ENCODE peak calls at places on chromosomes 13 and 19, in four cellular contexts. G is HL-60, K is lower leg skin, M is tibial nerve. W is an unnamed sample.

GRCh38 chr13:27659466-27659865 is 37.8 kb downstream of the POLR1D start:
- DNase-seq in G (no peak), K (no peak), M (no peak), W (no peak)

GRCh38 chr19:5218963-5219530 is 121.6 kb downstream of the PTPRS start:
- DNase-seq in G (no peak), K (no peak), M (no peak), W (no peak)

GRCh38 chr13:97212540-97213146 is 9.5 kb upstream of the MBNL2 start:
- DNase-seq in G (no peak), K (no peak), M (no peak), W (no peak)

GRCh38 chr19:20325151-20325550 is 158.1 kb downstream of the ZNF486 start:
- DNase-seq in G (no peak), K (no peak), M (no peak), W (no peak)

GRCh38 chr13:45538382-45538781 is 73.6 kb downstream of the COG3 start:
- DNase-seq in G (no peak), K (no peak), M (no peak), W (no peak)

GRCh38 chr19:11018179-11018578 is 57.3 kb downstream of the SMARCA4 start:
- DNase-seq in G (no peak), K (no peak), M (no peak), W (no peak)

GRCh38 chr13:110546389-110546788 is 15.1 kb downstream of the RAB20 start:
- DNase-seq in G (no peak), K (no peak), M (no peak), W (no peak)

GRCh38 chr19:3969435-3970312 is 1.2 kb downstream of the DAPK3 start:
- DNase-seq in G (no peak), K (peak; percentile 31), M (no peak), W (no peak)

GRCh38 chr13:57996717-57997116 is 365.2 kb downstream of the PCDH17 start:
- DNase-seq in G (no peak), K (no peak), M (no peak), W (no peak)

GRCh38 chr13:111006508-111007031 is 91.7 kb upstream of the ANKRD10 start:
- DNase-seq in G (no peak), K (peak; percentile 61), M (peak; percentile 66), W (no peak)

GRCh38 chr19:17829855-17830566 is 8.7 kb upstream of the INSL3 start:
- DNase-seq in G (no peak), K (no peak), M (no peak), W (no peak)

GRCh38 chr19:28424662-28425430 is 788.1 kb downstream of the UQCRFS1 start:
- DNase-seq in G (no peak), K (no peak), M (no peak), W (no peak)

GRCh38 chr13:110505594-110505993 is 55.9 kb downstream of the RAB20 start:
- DNase-seq in G (no peak), K (no peak), M (no peak), W (no peak)

GRCh38 chr13:106818971-106819370 is 251.0 kb upstream of the ARGLU1 start:
- DNase-seq in G (no peak), K (no peak), M (no peak), W (peak; percentile 26)

GRCh38 chr13:46598140-46598819 is 45.3 kb downstream of the LRCH1 start:
- DNase-seq in G (peak; percentile 78), K (no peak), M (no peak), W (no peak)

GRCh38 chr13:106610511-106610910 is 42.6 kb upstream of the ARGLU1 start:
- DNase-seq in G (no peak), K (no peak), M (no peak), W (no peak)

GRCh38 chr13:80400164-80400767 is 59.3 kb upstream of the SPRY2 start:
- DNase-seq in G (no peak), K (no peak), M (no peak), W (no peak)

GRCh38 chr19:43438291-43439162 is 23.8 kb downstream of the TEX101 start:
- DNase-seq in G (no peak), K (peak; percentile 56), M (no peak), W (no peak)

GRCh38 chr19:3976495-3977241 is 5.8 kb upstream of the DAPK3 start:
- DNase-seq in G (no peak), K (peak; percentile 27), M (no peak), W (no peak)

GRCh38 chr19:1102407-1103106 is 1.2 kb upstream of the GPX4 start:
- DNase-seq in G (no peak), K (peak; percentile 85), M (peak; percentile 82), W (no peak)

GRCh38 chr19:17741456-17741855 is 9.8 kb upstream of the FCHO1 start:
- DNase-seq in G (no peak), K (no peak), M (no peak), W (no peak)

GRCh38 chr13:97567510-97568243 is 133.7 kb downstream of the RAP2A start:
- DNase-seq in G (no peak), K (peak; percentile 32), M (peak; percentile 10), W (peak; percentile 11)

GRCh38 chr19:27962260-27962659 is 1250.7 kb downstream of the UQCRFS1 start:
- DNase-seq in G (no peak), K (no peak), M (no peak), W (no peak)

GRCh38 chr19:2140193-2140545 is 11.2 kb downstream of the AP3D1 start:
- DNase-seq in G (no peak), K (no peak), M (no peak), W (no peak)

GRCh38 chr13:38862443-38862842 is 128.2 kb downstream of the STOML3 start:
- DNase-seq in G (no peak), K (no peak), M (no peak), W (no peak)

GRCh38 chr13:109204657-109205056 is 575.2 kb downstream of the MYO16 start:
- DNase-seq in G (no peak), K (no peak), M (no peak), W (no peak)

GRCh38 chr13:46523972-46524737 is 28.8 kb upstream of the LRCH1 start:
- DNase-seq in G (no peak), K (no peak), M (no peak), W (no peak)

GRCh38 chr19:15008308-15008707 is 28.6 kb upstream of the SLC1A6 start:
- DNase-seq in G (no peak), K (no peak), M (no peak), W (no peak)

GRCh38 chr19:2164020-2164988 is 571 bp downstream of the DOT1L start:
- DNase-seq in G (no peak), K (no peak), M (peak; percentile 50), W (no peak)

GRCh38 chr19:2458054-2458453 is 1.3 kb upstream of the LMNB2 start:
- DNase-seq in G (no peak), K (no peak), M (no peak), W (no peak)

GRCh38 chr19:27681972-27682371 is 1531.0 kb downstream of the UQCRFS1 start:
- DNase-seq in G (no peak), K (no peak), M (no peak), W (no peak)

GRCh38 chr19:21603431-21604153 is 98.2 kb downstream of the ZNF429 start:
- DNase-seq in G (no peak), K (no peak), M (no peak), W (no peak)

GRCh38 chr19:1019980-1020867 is 699 bp downstream of the TMEM259 start:
- DNase-seq in G (peak; percentile 42), K (no peak), M (no peak), W (no peak)

DNA sequence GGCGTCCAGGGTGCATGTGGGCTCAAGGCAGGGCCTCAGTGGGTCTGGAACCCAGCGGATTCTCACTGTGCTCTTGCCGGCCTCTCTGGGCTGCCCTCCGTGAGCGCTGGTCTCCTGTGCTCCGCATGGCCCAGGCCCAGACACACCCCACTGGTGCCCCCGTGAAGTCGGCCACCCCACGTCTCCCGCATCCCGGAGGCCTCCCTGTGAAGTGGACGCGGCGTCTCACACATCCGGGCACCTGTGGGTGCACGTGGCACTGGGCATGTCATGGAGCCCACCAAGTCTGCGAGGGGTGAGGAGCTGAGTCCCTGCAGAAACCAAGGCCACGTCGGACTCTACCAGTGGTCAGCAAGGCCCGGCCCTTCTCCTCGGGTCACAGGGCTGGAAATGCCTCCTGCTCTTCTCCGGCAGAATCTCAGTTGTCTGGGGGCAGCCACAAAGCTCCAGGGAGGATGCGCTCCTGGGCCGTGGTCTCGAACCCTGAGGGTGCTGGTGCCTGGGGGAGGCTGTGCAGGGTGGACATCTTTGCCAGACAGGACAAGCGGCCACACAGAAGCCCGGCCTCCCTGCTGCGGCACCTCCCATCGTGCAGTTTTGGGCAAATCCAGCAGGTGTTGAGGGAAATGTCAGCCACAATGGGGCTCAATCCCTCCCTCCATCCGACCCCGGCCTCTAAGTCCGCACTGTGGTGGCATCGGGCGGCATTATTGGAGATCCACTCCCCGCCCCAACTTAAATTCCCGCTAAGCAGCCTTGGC is 2.2 kb downstream of the C13orf46 start:
- DNase-seq in G (no peak), K (no peak), M (no peak), W (no peak)
- H3K4me3 ChIP-seq in G (no peak overlapping the region), K (no peak overlapping the region), M (no peak overlapping the region), W (no peak overlapping the region)

GRCh38 chr19:29890392-29890791 is 51.6 kb upstream of the URI1 start:
- DNase-seq in G (no peak), K (no peak), M (no peak), W (no peak)

GRCh38 chr19:29889702-29890101 is 52.3 kb upstream of the URI1 start:
- DNase-seq in G (no peak), K (no peak), M (no peak), W (no peak)

GRCh38 chr19:29884466-29884865 is 57.6 kb upstream of the URI1 start:
- DNase-seq in G (no peak), K (no peak), M (no peak), W (no peak)

GRCh38 chr19:29886535-29886934 is 55.5 kb upstream of the URI1 start:
- DNase-seq in G (no peak), K (no peak), M (no peak), W (no peak)

DNA sequence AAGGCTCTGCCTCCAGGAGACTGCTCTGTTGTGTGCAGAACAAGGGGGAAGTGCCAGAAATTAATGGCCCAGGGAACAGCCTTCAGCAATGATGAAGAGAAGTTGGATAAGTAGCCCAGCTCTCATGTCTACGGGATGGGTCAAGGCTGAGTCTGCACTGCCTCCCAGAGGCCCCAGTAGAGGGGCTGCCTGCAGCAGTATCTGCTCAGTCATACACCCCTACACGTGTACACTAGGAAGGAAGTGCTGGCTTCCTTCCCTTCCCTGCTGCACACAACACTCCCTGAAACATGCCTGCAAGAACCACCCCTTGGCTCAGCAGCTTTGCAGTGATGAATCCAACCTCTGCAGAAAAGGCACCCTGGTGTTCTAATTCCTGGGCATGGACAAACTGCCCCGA is 54.5 kb upstream of the URI1 start:
- DNase-seq in G (peak; percentile 62), K (no peak), M (no peak), W (no peak)
- TF ChIP-seq CTCF in G (no peak), K (no peak), M (no peak), W (no peak)

GRCh38 chr19:50266896-50267295 is 62.3 kb downstream of the KCNC3 start:
- DNase-seq in G (no peak), K (no peak), M (no peak), W (no peak)
- H3K4me3 ChIP-seq in G (no peak overlapping the region), K (no peak overlapping the region), M (no peak overlapping the region), W (no peak overlapping the region)

GRCh38 chr19:40162104-40162503 is 29.1 kb upstream of the MAP3K10 start:
- DNase-seq in G (no peak), K (no peak), M (no peak), W (no peak)

GRCh38 chr19:40159744-40160143 is 31.5 kb upstream of the MAP3K10 start:
- DNase-seq in G (no peak), K (no peak), M (no peak), W (no peak)

GRCh38 chr19:40163541-40164129 is 27.6 kb upstream of the MAP3K10 start:
- DNase-seq in G (no peak), K (no peak), M (no peak), W (no peak)

GRCh38 chr19:40165362-40165937 is 25.8 kb upstream of the MAP3K10 start:
- DNase-seq in G (peak; percentile 23), K (peak; percentile 28), M (peak; percentile 33), W (no peak)
- TF ChIP-seq CTCF in G (peak; percentile 50), K (no peak), M (peak; percentile 35), W (peak; percentile 50)

GRCh38 chr19:49549045-49549444 is 21.2 kb downstream of the RCN3 start:
- DNase-seq in G (no peak), K (no peak), M (no peak), W (no peak)
- H3K4me3 ChIP-seq in G (no peak overlapping the region), K (no peak overlapping the region), M (no peak overlapping the region), W (no peak overlapping the region)